ENCODE peak calls at places on chromosomes 12 and 14, in nine cellular contexts. I is psoas muscle, F is endothelial cell, Z is neural crest cell, D is adrenal gland, A is lower leg skin, M is GM23338, T is neural progenitor cell, N is RWPE1. G is an unnamed sample.

GRCh38 chr12:43636706-43637105 is 84.7 kb upstream of the ADAMTS20 start:
- DNase-seq in Z (no peak), F (no peak), M (no peak), D (no peak), A (no peak), I (no peak), T (no peak), N (no peak), G (no peak)

GRCh38 chr12:108129017-108129812 is at the start of gene WSCD2:
- DNase-seq in I (peak; percentile 54), F (peak; percentile 74), A (peak; percentile 17), Z (peak; percentile 70), M (peak; percentile 92), N (peak; percentile 5), D (peak; percentile 21), T (peak; percentile 96), G (peak; percentile 39)

GRCh38 chr14:68341765-68342212 is 451.1 kb downstream of the ZFP36L1 start:
- DNase-seq in N (no peak), I (no peak), A (no peak), D (no peak), M (no peak), T (no peak), F (no peak), Z (no peak), G (no peak)

GRCh38 chr12:54182086-54182485 is 6.7 kb downstream of the SMUG1 start:
- DNase-seq in F (no peak), I (no peak), N (no peak), D (no peak), Z (no peak), A (no peak), T (no peak), M (no peak), G (no peak)

GRCh38 chr14:100530270-100531072 is 56.7 kb downstream of the BEGAIN start:
- DNase-seq in T (no peak), N (no peak), I (no peak), M (no peak), F (no peak), D (no peak), Z (no peak), A (no peak), G (peak; percentile 10)

GRCh38 chr12:118377891-118378470 is 1.6 kb downstream of the SUDS3 start:
- DNase-seq in Z (peak; percentile 84), I (peak; percentile 56), D (peak; percentile 38), M (peak; percentile 48), F (peak; percentile 67), T (peak; percentile 50), A (peak; percentile 54), N (peak; percentile 56), G (peak; percentile 69)

GRCh38 chr14:90903101-90903500 is 86.9 kb upstream of the TTC7B start:
- DNase-seq in Z (peak; percentile 45), T (peak; percentile 78), I (peak; percentile 26), A (peak; percentile 47), F (peak; percentile 55), N (peak; percentile 74), M (peak; percentile 78), D (peak; percentile 51), G (no peak)

GRCh38 chr14:100159107-100159864 is at the start of gene DEGS2:
- DNase-seq in T (peak; percentile 77), A (no peak), M (peak; percentile 87), D (no peak), N (peak; percentile 61), Z (no peak), F (no peak), I (no peak), G (peak; percentile 66)

GRCh38 chr14:104382361-104383087 is 197.0 kb upstream of the C14orf180 start:
- DNase-seq in A (no peak), M (no peak), F (no peak), Z (no peak), N (no peak), T (no peak), I (no peak), D (no peak), G (no peak)
- TF ChIP-seq CTCF in A (no peak), M (no peak), F (no peak), Z (no peak), N (no peak), T (no peak), I (no peak), D (no peak), G (no peak)

GRCh38 chr14:23539867-23540469 is 11.6 kb downstream of the ZFHX2 start:
- DNase-seq in T (no peak), I (no peak), N (no peak), F (no peak), D (no peak), A (no peak), Z (no peak), M (no peak), G (no peak)
- TF ChIP-seq CTCF in T (no peak), I (no peak), N (no peak), F (peak; percentile 46), D (no peak), A (no peak), Z (no peak), M (peak; percentile 0), G (no peak)

GRCh38 chr14:35337074-35337556 is 44.9 kb downstream of the PSMA6 start:
- DNase-seq in Z (no peak), A (no peak), I (no peak), F (no peak), D (no peak), T (no peak), M (no peak), N (no peak), G (no peak)
- TF ChIP-seq CTCF in Z (no peak), A (no peak), I (no peak), F (no peak), D (no peak), T (no peak), M (no peak), N (peak; percentile 11), G (no peak)

GRCh38 chr14:58884442-58884841 is 246.7 kb downstream of the DACT1 start:
- DNase-seq in M (peak; percentile 45), I (no peak), F (no peak), A (no peak), D (no peak), T (no peak), N (no peak), Z (no peak), G (no peak)
- TF ChIP-seq CTCF in M (peak; percentile 65), I (peak; percentile 23), F (peak; percentile 34), A (no peak), D (no peak), T (peak; percentile 37), N (peak; percentile 31), Z (peak; percentile 42), G (no peak)

G was measured in activated B cell treated with CpG ODN at 0.5 μM for 24 hours.